ENCODE peak calls at places on chromosomes 16 and 17, in seven cellular contexts. C is lung; Z is heart left ventricle; V is colonic mucosa; U is GM12878; W is RWPE1; Y is effector memory CD4-positive, alpha-beta T cell. D is an unnamed sample.

GRCh38 chr16:10859650-10860049 is 17.4 kb upstream of the CIITA start:
- DNase-seq in Y (no peak), W (peak), Z (no peak), C (no peak), V (no peak), U (no peak), D (no peak)

GRCh38 chr17:2055494-2056220 is 754 bp downstream of the HIC1 start:
- DNase-seq in W (no peak), Y (no peak), C (no peak), U (no peak), Z (peak), V (no peak), D (no peak)

GRCh38 chr16:2023098-2023925 is 3.4 kb upstream of the NHERF2 start:
- DNase-seq in W (peak), V (peak), C (peak), Y (peak), Z (peak), U (peak), D (peak)

GRCh38 chr16:3118846-3119245 is 6.5 kb downstream of the ZNF205 start:
- DNase-seq in Z (no peak), V (no peak), C (no peak), U (no peak), Y (no peak), W (no peak), D (no peak)

GRCh38 chr17:44439168-44439567 is 49.7 kb upstream of the ITGA2B start:
- DNase-seq in V (no peak), Y (no peak), U (no peak), Z (no peak), W (no peak), C (no peak), D (no peak)

GRCh38 chr16:14193316-14193871 is 122.3 kb downstream of the MRTFB start:
- DNase-seq in V (no peak), Y (no peak), C (no peak), W (no peak), Z (no peak), U (peak), D (no peak)

GRCh38 chr17:8153957-8154607 is 1.9 kb upstream of the PER1 start:
- DNase-seq in V (peak), Y (peak), C (peak), U (no peak), Z (peak), W (peak), D (peak)

GRCh38 chr17:61997649-61998048 is 67.4 kb downstream of the MED13 start:
- DNase-seq in C (no peak), U (no peak), Z (no peak), Y (no peak), W (no peak), V (no peak), D (no peak)

GRCh38 chr17:82848022-82848592 is 8.3 kb upstream of the ZNF750 start:
- DNase-seq in U (no peak), V (peak), W (peak), Y (peak), C (peak), Z (no peak), D (no peak)

GRCh38 chr17:2034806-2035548 is 5.0 kb downstream of the DPH1 start:
- DNase-seq in V (no peak), Z (no peak), W (no peak), U (no peak), Y (no peak), C (no peak), D (no peak)

GRCh38 chr17:42429726-42430464 is 6.8 kb upstream of the CAVIN1 start:
- DNase-seq in Y (no peak), C (no peak), W (no peak), U (no peak), Z (no peak), V (no peak), D (no peak)

GRCh38 chr16:65394306-65394705 is 272.4 kb upstream of the CDH11 start:
- DNase-seq in V (no peak), Y (no peak), Z (no peak), U (no peak), W (no peak), C (no peak), D (no peak)

GRCh38 chr16:12395266-12395665 is 408.4 kb downstream of the CPPED1 start:
- DNase-seq in C (no peak), V (no peak), U (no peak), Y (no peak), W (no peak), Z (no peak), D (no peak)

GRCh38 chr17:74513987-74514631 is 17.2 kb downstream of the CD300LB start:
- DNase-seq in W (peak), V (no peak), Z (no peak), U (peak), C (no peak), Y (peak), D (no peak)

GRCh38 chr17:41049110-41049509 is 2.0 kb upstream of the KRTAP2-1 start:
- DNase-seq in Z (no peak), C (no peak), V (no peak), U (no peak), Y (no peak), W (no peak), D (no peak)

GRCh38 chr17:7380855-7381683 is at the start of gene TNK1:
- DNase-seq in W (peak), V (peak), C (peak), Y (no peak), U (no peak), Z (peak), D (no peak)

GRCh38 chr16:28218109-28218508 is 6.3 kb upstream of the XPO6 start:
- DNase-seq in Z (no peak), U (no peak), V (peak), C (no peak), Y (peak), W (no peak), D (no peak)

GRCh38 chr16:81318711-81319110 is 3.9 kb downstream of the GAN start:
- DNase-seq in V (no peak), U (no peak), W (no peak), Y (no peak), Z (no peak), C (no peak), D (no peak)

GRCh38 chr16:8847623-8848022 is 21.2 kb downstream of the CARHSP1 start:
- DNase-seq in C (no peak), Y (no peak), V (no peak), W (no peak), Z (no peak), U (no peak), D (no peak)

GRCh38 chr16:57723170-57723569 is 12.4 kb upstream of the KATNB1 start:
- DNase-seq in U (no peak), Y (no peak), Z (no peak), W (no peak), V (no peak), C (no peak), D (no peak)

GRCh38 chr17:30323262-30323894 is 10.5 kb downstream of the TMIGD1 start:
- DNase-seq in C (no peak), V (no peak), Y (peak), U (no peak), Z (no peak), W (no peak), D (no peak)

GRCh38 chr16:89101303-89102034 is 7.8 kb downstream of the ACSF3 start:
- DNase-seq in C (no peak), V (no peak), W (no peak), Z (no peak), U (no peak), Y (no peak), D (no peak)

GRCh38 chr16:80824623-80825364 is 20.4 kb upstream of the CDYL2 start:
- DNase-seq in W (peak), C (no peak), V (peak), U (peak), Y (peak), Z (no peak), D (no peak)

GRCh38 chr17:3754458-3755334 is 31.0 kb downstream of the HASPIN start:
- DNase-seq in Z (no peak), C (peak), Y (peak), W (peak), V (peak), U (no peak), D (no peak)

GRCh38 chr16:69762843-69763556 is 868 bp downstream of the WWP2 start:
- DNase-seq in Z (no peak), Y (peak), W (no peak), C (no peak), U (no peak), V (peak), D (no peak)

GRCh38 chr17:80826955-80827645 is 164.5 kb upstream of the CHMP6 start:
- DNase-seq in V (no peak), Z (peak), U (no peak), W (peak), Y (no peak), C (no peak), D (no peak)

GRCh38 chr16:31334934-31335333 is 20.0 kb upstream of the ITGAX start:
- DNase-seq in Y (no peak), V (no peak), C (no peak), U (no peak), Z (no peak), W (no peak), D (no peak)

GRCh38 chr17:68347380-68347779 is 56.1 kb downstream of the ARSG start:
- DNase-seq in C (no peak), V (no peak), Y (no peak), Z (no peak), W (no peak), U (no peak), D (no peak)

GRCh38 chr16:85048921-85049562 is 21.4 kb downstream of the KIAA0513 start:
- DNase-seq in V (no peak), Y (no peak), C (no peak), W (no peak), Z (no peak), U (no peak), D (no peak)

GRCh38 chr17:45235071-45236001 is 13.7 kb downstream of the FMNL1 start:
- DNase-seq in V (peak), Y (peak), U (no peak), W (peak), Z (no peak), C (peak), D (peak)

GRCh38 chr17:45103269-45103795 is 29.0 kb downstream of the PLCD3 start:
- DNase-seq in W (no peak), Z (peak), C (no peak), V (no peak), Y (no peak), U (no peak), D (no peak)

GRCh38 chr17:17906418-17907215 is 65.6 kb downstream of the TOM1L2 start:
- DNase-seq in U (no peak), W (no peak), C (no peak), Y (no peak), Z (no peak), V (no peak), D (no peak)
- H3K27ac ChIP-seq in U (no peak), W (peak), C (no peak), Y (no peak), Z (no peak), V (no peak), D (peak)

GRCh38 chr16:354286-354881 is 1.9 kb upstream of the AXIN1 start:
- DNase-seq in U (no peak), Y (no peak), Z (no peak), W (peak), V (no peak), C (no peak), D (no peak)

GRCh38 chr16:353404-354285 is 1.1 kb upstream of the AXIN1 start:
- DNase-seq in C (no peak), Z (no peak), Y (no peak), U (no peak), V (no peak), W (no peak), D (no peak)

GRCh38 chr16:352547-353403 is at the start of gene AXIN1:
- DNase-seq in V (peak), C (peak), W (peak), Z (peak), Y (peak), U (peak), D (peak)

GRCh38 chr16:350203-350602 is 2.3 kb downstream of the AXIN1 start:
- DNase-seq in Z (no peak), W (no peak), C (no peak), U (no peak), V (no peak), Y (no peak), D (no peak)

DNA sequence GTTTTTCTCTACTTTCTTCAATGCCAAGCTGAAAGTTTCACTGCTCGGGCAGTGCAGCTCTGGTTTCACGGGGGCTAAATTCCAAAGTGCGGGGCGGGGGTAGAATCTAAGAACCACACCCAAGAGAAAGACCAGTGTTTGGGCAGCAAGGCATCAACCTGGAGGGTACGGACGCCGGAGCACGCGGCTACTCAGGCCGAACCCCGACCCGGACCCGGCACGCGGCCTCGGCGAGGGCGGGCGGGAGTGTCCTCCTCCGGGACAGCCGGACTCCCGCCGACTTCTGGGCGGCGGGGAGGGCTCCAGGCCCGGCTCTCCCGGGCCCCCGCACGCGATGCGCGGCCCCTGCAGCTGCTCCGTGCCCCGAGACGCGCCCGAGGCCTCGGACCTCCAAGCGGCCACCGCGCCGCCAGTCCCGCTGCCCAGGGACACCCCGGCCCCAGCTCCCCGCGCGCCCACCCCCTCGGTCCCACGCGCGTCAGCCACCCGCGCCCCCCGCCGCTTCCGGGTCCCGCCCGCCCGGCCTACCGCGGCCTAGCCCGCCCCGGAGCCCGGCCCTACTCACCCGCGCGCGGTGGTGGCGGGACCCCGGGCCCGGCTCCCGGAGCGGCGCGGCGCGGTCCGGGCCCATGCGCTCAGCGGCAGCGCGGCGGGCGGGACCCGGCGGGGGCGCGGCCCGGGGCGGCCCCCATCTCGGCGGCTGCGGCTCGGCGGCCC is 561 bp downstream of the AXIN1 start:
- DNase-seq in Y (peak), C (no peak), W (no peak), Z (peak), U (no peak), V (peak), D (no peak)
- H3K27ac ChIP-seq in Y (peak), C (no peak), W (peak), Z (peak), U (peak), V (peak), D (no peak)

GRCh38 chr17:50630524-50631194 is 4.0 kb upstream of the ABCC3 start:
- DNase-seq in Z (no peak), C (peak), U (no peak), V (peak), W (peak), Y (peak), D (no peak)
- H3K27ac ChIP-seq in Z (no peak), C (no peak), U (no peak), V (peak), W (peak), Y (no peak), D (no peak)

GRCh38 chr16:87854053-87854906 is 15.0 kb downstream of the SLC7A5 start:
- DNase-seq in Y (no peak), C (no peak), U (no peak), Z (peak), W (peak), V (no peak), D (no peak)
- H3K27ac ChIP-seq in Y (peak), C (no peak), U (no peak), Z (no peak), W (peak), V (peak), D (no peak)

D was measured in substantia nigra.